ENCODE peak calls at places on chromosomes 16 and 17, in four cellular contexts. H is K562, Q is HepG2, M is GM12878. O is an unnamed sample.

GRCh38 chr16:55655709-55656694 is at the start of gene SLC6A2:
- DNase-seq in H (no peak), Q (no peak), M (no peak), O (peak; percentile 34)

GRCh38 chr17:80327518-80327917 is 66.9 kb downstream of the RNF213 start:
- DNase-seq in H (peak; percentile 29), Q (no peak), M (no peak), O (no peak)

GRCh38 chr17:16975744-16976625 is 4.1 kb upstream of the TNFRSF13B start:
- DNase-seq in H (no peak), Q (no peak), M (peak; percentile 93), O (no peak)

GRCh38 chr16:55955845-55956244 is 80.7 kb upstream of the CES5A start:
- DNase-seq in H (no peak), Q (no peak), M (no peak), O (no peak)

GRCh38 chr17:74677558-74678466 is 34.9 kb downstream of the CD300LF start:
- DNase-seq in H (no peak), Q (no peak), M (no peak), O (no peak)

GRCh38 chr17:10556301-10557005 is 7.0 kb upstream of the MYH2 start:
- DNase-seq in H (no peak), Q (no peak), M (no peak), O (no peak)

GRCh38 chr16:66653581-66654350 is 42.8 kb downstream of the CMTM4 start:
- DNase-seq in H (no peak), Q (no peak), M (no peak), O (no peak)

GRCh38 chr16:60608971-60609370 is 1427.3 kb downstream of the CDH8 start:
- DNase-seq in H (no peak), Q (no peak), M (no peak), O (no peak)

GRCh38 chr16:62256406-62256805 is 220.2 kb upstream of the CDH8 start:
- DNase-seq in H (no peak), Q (no peak), M (no peak), O (peak; percentile 6)

GRCh38 chr16:88069397-88070168 is 118.3 kb downstream of the BANP start:
- DNase-seq in H (no peak), Q (no peak), M (peak; percentile 39), O (no peak)
- TF ChIP-seq TARDBP in H (no peak), Q (no peak), M (no peak), O (no peak)

DNA sequence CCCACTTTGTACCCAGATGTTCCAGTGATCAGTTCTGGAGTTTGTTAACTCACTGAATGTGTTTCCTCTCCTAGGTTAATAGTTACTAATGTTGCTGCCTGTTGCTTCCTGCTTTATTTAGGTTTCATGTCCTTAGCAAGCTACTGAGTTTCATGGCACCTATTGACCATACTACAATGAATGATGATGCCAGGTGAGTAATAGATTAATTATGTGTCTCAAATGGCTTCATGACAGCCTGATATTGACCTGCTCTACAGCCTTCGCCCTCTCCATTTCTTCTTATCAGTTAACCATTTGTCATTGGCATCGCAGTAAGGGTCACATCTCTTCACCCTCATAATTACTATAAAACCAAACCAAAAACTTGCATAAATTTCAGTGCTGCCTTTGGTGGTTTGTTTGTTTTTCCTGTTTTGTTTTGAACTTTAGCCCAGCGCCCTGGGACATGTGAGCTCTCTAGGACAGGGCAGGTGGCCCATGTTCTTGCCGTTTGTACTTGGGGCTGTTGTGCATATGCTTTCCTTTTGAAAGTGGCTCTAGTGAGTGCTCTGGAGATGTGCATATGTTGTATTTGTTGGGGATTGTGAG is 82.8 kb downstream of the AATF start:
- DNase-seq in H (no peak), Q (no peak), M (no peak), O (no peak)
- TF ChIP-seq TARDBP in H (no peak), Q (no peak), M (no peak), O (no peak)

GRCh38 chr16:84451781-84452180 is 52.7 kb downstream of the MEAK7 start:
- DNase-seq in H (no peak), Q (no peak), M (no peak), O (no peak)
- TF ChIP-seq TARDBP in H (no peak), Q (no peak), M (no peak), O (no peak)

GRCh38 chr17:59154721-59155438 is at the start of gene SKA2:
- DNase-seq in H (peak; percentile 99), Q (no peak), M (peak; percentile 100), O (peak; percentile 91)
- TF ChIP-seq TARDBP in H (no peak), Q (peak; percentile 69), M (peak; percentile 63), O (no peak)

DNA sequence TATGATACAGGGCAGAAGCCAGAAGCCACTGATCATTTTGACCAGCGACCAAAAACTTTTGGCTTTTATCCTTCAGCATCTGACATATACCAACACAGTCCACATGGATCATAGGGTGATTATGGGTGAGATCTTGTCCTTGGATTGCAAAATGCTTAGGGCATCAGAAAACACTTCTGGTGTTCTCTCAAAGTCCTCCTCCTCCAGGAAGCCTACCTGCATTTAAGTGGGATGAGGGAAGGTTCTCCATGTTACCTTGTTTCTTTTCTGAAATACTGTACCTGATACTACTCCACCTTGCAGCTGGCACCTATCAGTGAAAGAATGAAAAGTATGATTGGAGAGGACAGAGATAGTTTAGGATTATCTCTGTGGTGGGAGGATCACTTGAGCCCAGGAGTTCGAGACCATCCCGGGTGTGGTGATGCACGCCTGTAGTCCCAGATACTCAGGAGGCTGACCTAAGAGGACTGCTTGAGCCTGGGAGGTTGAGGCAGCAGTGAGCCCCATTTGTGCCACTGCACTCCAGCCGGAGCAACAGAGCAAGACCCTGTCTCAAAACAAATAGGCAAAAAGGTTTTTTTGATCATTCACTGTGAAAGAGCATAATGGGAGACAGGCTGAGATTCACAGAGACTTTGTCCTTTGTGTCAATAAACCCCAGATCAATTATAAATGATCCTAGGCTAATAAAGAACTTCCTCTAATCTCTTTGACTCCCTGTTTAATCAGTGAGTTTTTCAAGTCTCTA is 46.8 kb upstream of the B4GALNT2 start:
- DNase-seq in H (no peak), Q (peak; percentile 43), M (no peak), O (no peak)
- TF ChIP-seq TARDBP in H (no peak), Q (no peak), M (no peak), O (no peak)

GRCh38 chr17:66043419-66043818 is 148.5 kb downstream of the CEP112 start:
- DNase-seq in H (no peak), Q (no peak), M (no peak), O (no peak)

GRCh38 chr17:66038125-66038524 is 153.8 kb downstream of the CEP112 start:
- DNase-seq in H (no peak), Q (no peak), M (no peak), O (no peak)

GRCh38 chr17:66044083-66044482 is 147.8 kb downstream of the CEP112 start:
- DNase-seq in H (no peak), Q (no peak), M (no peak), O (no peak)

DNA sequence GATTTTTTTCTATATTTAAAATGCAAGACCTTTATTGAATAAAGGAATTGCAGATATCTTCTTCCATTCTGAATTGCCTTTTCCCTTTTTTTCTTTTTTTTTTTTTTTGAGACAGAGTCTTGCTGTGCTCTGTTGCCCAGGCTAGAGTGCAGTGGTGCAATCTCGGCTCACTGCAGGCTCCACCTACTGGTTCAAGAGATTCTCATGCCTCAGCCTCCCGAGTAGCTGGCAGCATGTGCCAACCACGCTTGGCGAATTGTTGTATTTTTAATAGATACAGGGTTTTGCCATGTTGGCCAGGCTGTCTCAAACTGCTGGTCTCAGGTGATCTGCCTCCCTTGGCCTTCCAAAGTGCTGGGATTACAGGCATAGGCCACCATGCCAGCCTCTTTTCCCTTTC is 151.5 kb downstream of the CEP112 start:
- DNase-seq in H (no peak), Q (peak; percentile 7), M (no peak), O (no peak)
- TF ChIP-seq TARDBP in H (no peak), Q (no peak), M (no peak), O (no peak)

GRCh38 chr17:76078859-76079576 is at the start of gene ZACN:
- DNase-seq in H (no peak), Q (no peak), M (no peak), O (no peak)
- TF ChIP-seq TARDBP in H (no peak), Q (no peak), M (no peak), O (no peak)

DNA sequence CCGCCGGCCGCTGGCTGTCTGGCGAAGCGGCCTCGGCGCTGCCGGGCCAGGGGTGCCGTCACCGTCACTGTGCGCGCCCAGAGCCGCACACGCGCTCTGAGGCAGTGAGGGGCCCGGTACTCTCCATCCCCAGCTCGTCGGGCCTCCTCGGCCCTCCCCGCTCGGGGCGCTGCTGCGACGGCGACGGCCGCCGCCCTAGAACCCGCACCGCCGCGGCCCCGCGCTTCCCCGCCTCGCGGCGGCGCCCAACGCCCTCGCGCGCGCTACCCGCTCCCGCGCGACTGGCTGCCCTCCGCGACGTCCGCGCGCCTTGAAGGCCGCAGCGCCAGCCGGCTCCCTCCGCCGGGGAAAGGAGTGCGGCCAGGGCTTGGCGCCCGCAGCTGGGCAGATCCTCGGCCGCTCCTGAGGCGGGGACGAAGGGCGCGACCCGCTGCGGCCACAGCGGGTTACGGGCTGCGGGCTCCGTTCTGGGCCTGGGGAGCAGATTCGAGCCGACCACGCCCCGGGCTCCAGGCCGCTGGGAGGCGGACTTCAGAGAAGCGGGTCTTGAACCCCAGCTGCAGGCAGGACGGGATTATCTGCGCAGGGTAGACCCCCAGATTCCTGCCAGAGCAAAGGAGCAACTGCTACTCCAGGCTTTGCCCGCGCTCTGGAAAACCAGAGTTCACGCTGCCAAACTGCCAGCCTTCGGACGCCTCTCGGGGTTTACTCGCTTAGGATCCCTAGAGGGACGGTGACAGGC is at the start of gene ULK2:
- DNase-seq in H (no peak), Q (no peak), M (no peak), O (peak; percentile 43)
- TF ChIP-seq TARDBP in H (no peak), Q (no peak), M (peak; percentile 52), O (no peak)

GRCh38 chr17:61399131-61400057 is at the start of gene TBX2:
- DNase-seq in H (no peak), Q (peak; percentile 80), M (no peak), O (peak; percentile 89)
- TF ChIP-seq TARDBP in H (no peak), Q (no peak), M (no peak), O (no peak)

O was measured in HEK293T.